ENCODE peak calls at places on chromosomes 13 and 19, in seven cellular contexts. One of them, this sample, is unnamed.
A peak's percentile ranks its signal among the peaks of the same experiment; 100 is the strongest.

GRCh38 chr19:35641515-35642151 is at the start of gene ETV2:
- DNase-seq in cardiac fibroblast: peak; percentile 61
- DNase-seq in brain microvascular endothelial cell: peak; percentile 40
- DNase-seq in NCI-H2029: no peak
- DNase-seq in H9: peak; percentile 89
- DNase-seq in NCI-H1930: no peak
- DNase-seq in NCI-H2081: no peak
- DNase-seq in this sample: peak; percentile 74

GRCh38 chr13:112943309-112944125 is 25.5 kb upstream of the MCF2L start:
- DNase-seq in H9: peak; percentile 63
- DNase-seq in NCI-H2029: no peak
- DNase-seq in cardiac fibroblast: peak; percentile 20
- DNase-seq in brain microvascular endothelial cell: no peak
- DNase-seq in NCI-H1930: peak; percentile 50
- DNase-seq in NCI-H2081: peak; percentile 23
- DNase-seq in this sample: peak; percentile 75

GRCh38 chr13:59906413-59907027 is 257.2 kb downstream of the DIAPH3 start:
- DNase-seq in brain microvascular endothelial cell: peak; percentile 37
- DNase-seq in NCI-H2081: peak; percentile 2
- DNase-seq in cardiac fibroblast: peak; percentile 65
- DNase-seq in NCI-H2029: no peak
- DNase-seq in NCI-H1930: no peak
- DNase-seq in H9: no peak
- DNase-seq in this sample: peak; percentile 7

GRCh38 chr13:65656740-65657329 is 1573.3 kb downstream of the PCDH9 start:
- DNase-seq in NCI-H1930: no peak
- DNase-seq in NCI-H2029: no peak
- DNase-seq in cardiac fibroblast: peak; percentile 43
- DNase-seq in brain microvascular endothelial cell: no peak
- DNase-seq in NCI-H2081: no peak
- DNase-seq in H9: no peak
- DNase-seq in this sample: no peak

GRCh38 chr19:3243851-3244700 is 19.6 kb downstream of the CELF5 start:
- DNase-seq in NCI-H1930: no peak
- DNase-seq in NCI-H2029: no peak
- DNase-seq in H9: peak; percentile 64
- DNase-seq in NCI-H2081: no peak
- DNase-seq in cardiac fibroblast: peak; percentile 39
- DNase-seq in brain microvascular endothelial cell: peak; percentile 43
- DNase-seq in this sample: peak; percentile 71

GRCh38 chr19:49019242-49019932 is 2.5 kb upstream of the LHB start:
- DNase-seq in cardiac fibroblast: peak; percentile 28
- DNase-seq in NCI-H2081: no peak
- DNase-seq in NCI-H1930: peak; percentile 47
- DNase-seq in NCI-H2029: peak; percentile 83
- DNase-seq in H9: peak; percentile 86
- DNase-seq in brain microvascular endothelial cell: peak; percentile 22
- DNase-seq in this sample: peak; percentile 84

GRCh38 chr19:49361438-49362047 is 673 bp downstream of the TEAD2 start:
- DNase-seq in NCI-H1930: no peak
- DNase-seq in NCI-H2081: no peak
- DNase-seq in NCI-H2029: no peak
- DNase-seq in cardiac fibroblast: peak; percentile 93
- DNase-seq in H9: peak; percentile 73
- DNase-seq in brain microvascular endothelial cell: peak; percentile 48
- DNase-seq in this sample: peak; percentile 92

GRCh38 chr13:71879129-71879535 is 12.1 kb upstream of the DACH1 start:
- DNase-seq in NCI-H2029: no peak
- DNase-seq in NCI-H1930: peak; percentile 37
- DNase-seq in brain microvascular endothelial cell: peak; percentile 21
- DNase-seq in NCI-H2081: peak; percentile 44
- DNase-seq in cardiac fibroblast: peak; percentile 53
- DNase-seq in H9: peak; percentile 36
- DNase-seq in this sample: peak; percentile 45

GRCh38 chr13:100439247-100439955 is 149.2 kb downstream of the GGACT start:
- DNase-seq in H9: peak; percentile 59
- DNase-seq in NCI-H2029: no peak
- DNase-seq in NCI-H1930: peak; percentile 86
- DNase-seq in brain microvascular endothelial cell: no peak
- DNase-seq in cardiac fibroblast: no peak
- DNase-seq in NCI-H2081: peak; percentile 54
- DNase-seq in this sample: peak; percentile 41

This sample was measured in iPS-NIHi11.